ENCODE peak calls at places on chromosomes 6 and 20, in ten cellular contexts. T is hepatocyte; P is pancreas; D is CD8-positive, alpha-beta T cell; Q is transverse colon; R is uterus; M is kidney epithelial cell; O is heart right ventricle; H is cardiac muscle cell; K is fibroblast of lung. L is an unnamed sample.

GRCh38 chr6:113856011-113856551 is 1.1 kb upstream of the MARCKS start:
- DNase-seq in R (no peak), M (no peak), K (peak; percentile 70), O (peak; percentile 22), T (peak; percentile 52), D (no peak), P (no peak), Q (peak; percentile 39), H (peak; percentile 54), L (peak; percentile 54)

GRCh38 chr6:5997420-5998093 is 9.2 kb downstream of the NRN1 start:
- DNase-seq in K (no peak), H (no peak), M (no peak), Q (no peak), T (no peak), O (peak; percentile 36), R (no peak), D (no peak), P (peak; percentile 62), L (no peak)

GRCh38 chr6:119148102-119148824 is 69.8 kb upstream of the FAM184A start:
- DNase-seq in R (peak; percentile 38), M (peak; percentile 43), T (peak; percentile 71), K (peak; percentile 92), D (no peak), Q (no peak), P (no peak), O (no peak), H (peak; percentile 70), L (peak; percentile 70)

GRCh38 chr6:134621858-134622257 is 303.9 kb upstream of the SGK1 start:
- DNase-seq in Q (peak; percentile 11), D (no peak), O (no peak), M (no peak), H (no peak), P (no peak), K (no peak), R (no peak), T (no peak), L (no peak)

GRCh38 chr6:9502991-9503761 is 911.7 kb downstream of the TFAP2A start:
- DNase-seq in P (no peak), M (peak; percentile 41), T (no peak), H (no peak), D (no peak), O (no peak), Q (no peak), K (no peak), R (no peak), L (peak; percentile 93)

GRCh38 chr6:30447237-30447636 is 42.1 kb upstream of the HLA-E start:
- DNase-seq in P (no peak), H (peak; percentile 54), K (no peak), O (no peak), Q (no peak), R (no peak), D (no peak), M (no peak), T (peak; percentile 13), L (peak; percentile 7)

GRCh38 chr20:37935435-37935834 is 32.5 kb downstream of the VSTM2L start:
- DNase-seq in Q (no peak), O (no peak), M (no peak), R (no peak), K (peak; percentile 6), T (no peak), H (no peak), P (peak; percentile 15), D (no peak), L (peak; percentile 27)

GRCh38 chr20:54543369-54543768 is 68.0 kb downstream of the DOK5 start:
- DNase-seq in O (no peak), K (no peak), M (no peak), Q (no peak), D (no peak), P (no peak), R (no peak), H (no peak), T (no peak), L (no peak)

GRCh38 chr20:23928788-23929187 is 49.2 kb upstream of the CST5 start:
- DNase-seq in K (no peak), Q (no peak), D (no peak), P (no peak), O (no peak), T (no peak), M (no peak), H (no peak), R (no peak), L (no peak)

GRCh38 chr6:143527677-143528076 is 16.2 kb upstream of the FUCA2 start:
- DNase-seq in D (no peak), R (no peak), H (no peak), O (no peak), M (no peak), T (no peak), Q (no peak), P (no peak), K (no peak), L (no peak)

GRCh38 chr6:43070028-43070632 is 6.0 kb upstream of the PTK7 start:
- DNase-seq in R (no peak), Q (no peak), H (peak; percentile 61), O (no peak), T (peak; percentile 76), P (no peak), M (no peak), K (peak; percentile 87), D (no peak), L (no peak)

DNA sequence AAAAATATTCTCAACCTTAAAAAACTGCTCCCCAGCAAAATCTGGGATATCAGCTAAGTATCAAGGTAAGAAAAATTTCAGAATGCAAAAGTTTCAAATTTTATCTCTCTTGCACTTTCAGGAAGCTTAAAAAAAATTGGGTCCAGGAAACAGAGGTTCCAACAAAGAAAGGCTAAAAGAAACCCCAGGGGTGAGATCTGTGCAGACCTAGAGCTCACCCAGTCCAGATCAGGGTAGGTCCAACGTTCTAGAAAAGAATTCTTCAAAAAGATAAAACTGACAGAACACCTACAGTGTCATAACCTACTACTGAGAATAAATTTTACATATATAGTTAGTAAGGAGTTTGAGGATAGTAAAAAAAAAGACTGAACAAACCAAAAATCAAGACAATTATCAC is 23.5 kb downstream of the ILRUN start:
- DNase-seq in D (no peak), H (no peak), R (no peak), O (no peak), P (no peak), T (no peak), K (no peak), M (no peak), Q (no peak), L (no peak)
- H3K4me3 ChIP-seq in D (peak overlapping the region; percentile 7), H (no peak overlapping the region), R (no peak overlapping the region), O (no peak overlapping the region), P (no peak overlapping the region), T (no peak overlapping the region), K (no peak overlapping the region), M (no peak overlapping the region), Q (no peak overlapping the region), L (no peak overlapping the region)

GRCh38 chr6:168130683-168131371 is 51.8 kb upstream of the FRMD1 start:
- DNase-seq in Q (no peak), H (no peak), D (no peak), T (no peak), P (no peak), M (no peak), K (no peak), R (no peak), O (no peak), L (no peak)

GRCh38 chr6:168129292-168130167 is 50.5 kb upstream of the FRMD1 start:
- DNase-seq in T (no peak), P (no peak), R (no peak), D (no peak), Q (no peak), O (no peak), H (no peak), K (no peak), M (no peak), L (no peak)

GRCh38 chr6:168131464-168132415 is 52.7 kb upstream of the FRMD1 start:
- DNase-seq in T (peak; percentile 37), K (no peak), R (no peak), P (no peak), O (no peak), Q (no peak), H (peak; percentile 21), D (no peak), M (no peak), L (no peak)

GRCh38 chr6:168128631-168129291 is 49.7 kb upstream of the FRMD1 start:
- DNase-seq in D (no peak), P (no peak), T (no peak), O (no peak), H (no peak), K (no peak), R (no peak), Q (no peak), M (no peak), L (no peak)

GRCh38 chr6:168130168-168130651 is 51.2 kb upstream of the FRMD1 start:
- DNase-seq in Q (no peak), R (no peak), P (no peak), O (peak; percentile 49), H (no peak), D (no peak), T (no peak), M (no peak), K (no peak), L (no peak)
- H3K27me3 ChIP-seq in Q (no peaks in the 10 kb centered on the region), R (no peaks in the 10 kb centered on the region), P (no peaks in the 10 kb centered on the region), O (no peaks in the 10 kb centered on the region), H (no peaks in the 10 kb centered on the region), D (peaks cover 3% of the 10 kb centered on the region), T (no peaks in the 10 kb centered on the region), M (peaks cover 46% of the 10 kb centered on the region), K (no peaks in the 10 kb centered on the region), L (no peaks in the 10 kb centered on the region)

DNA sequence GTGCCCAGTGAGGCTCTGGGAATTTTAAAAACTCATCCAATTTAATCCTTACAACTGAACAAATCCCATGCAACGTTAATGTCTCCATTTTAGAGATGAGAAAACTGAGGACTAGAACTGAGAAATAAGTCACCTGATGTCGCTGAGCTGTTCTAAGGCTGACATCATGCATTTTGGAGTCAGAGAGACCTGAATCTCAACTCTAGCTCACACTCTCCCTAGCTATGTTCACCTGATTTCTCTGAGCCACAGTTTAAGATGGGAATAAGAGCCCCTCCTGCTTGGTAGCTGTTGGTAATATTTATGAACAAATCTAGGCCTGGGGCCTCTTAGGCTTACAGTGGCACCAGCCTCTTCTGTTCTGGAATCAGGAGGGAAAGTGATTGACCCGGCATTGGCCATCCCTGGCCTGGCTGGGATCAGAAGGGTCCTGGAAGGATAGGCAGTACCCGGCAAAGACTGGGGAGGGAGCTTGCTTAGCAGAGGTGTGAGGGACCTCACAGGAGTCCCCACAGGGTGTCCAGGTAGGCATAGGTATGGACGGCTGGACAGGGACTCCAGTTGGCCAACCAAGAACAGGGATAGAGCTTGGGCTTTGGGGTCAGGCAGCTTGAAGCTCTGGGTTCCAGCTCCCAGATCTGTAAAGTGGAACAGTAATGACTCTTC is 18.8 kb upstream of the CSNK2A1 start:
- DNase-seq in P (no peak), M (no peak), K (no peak), H (no peak), T (no peak), R (no peak), Q (no peak), O (no peak), D (no peak), L (no peak)
- TF ChIP-seq CTCF in P (no peak), M (no peak), K (no peak), H (no peak), T (no peak), R (no peak), Q (no peak), O (no peak), D (no peak), L (no peak)

DNA sequence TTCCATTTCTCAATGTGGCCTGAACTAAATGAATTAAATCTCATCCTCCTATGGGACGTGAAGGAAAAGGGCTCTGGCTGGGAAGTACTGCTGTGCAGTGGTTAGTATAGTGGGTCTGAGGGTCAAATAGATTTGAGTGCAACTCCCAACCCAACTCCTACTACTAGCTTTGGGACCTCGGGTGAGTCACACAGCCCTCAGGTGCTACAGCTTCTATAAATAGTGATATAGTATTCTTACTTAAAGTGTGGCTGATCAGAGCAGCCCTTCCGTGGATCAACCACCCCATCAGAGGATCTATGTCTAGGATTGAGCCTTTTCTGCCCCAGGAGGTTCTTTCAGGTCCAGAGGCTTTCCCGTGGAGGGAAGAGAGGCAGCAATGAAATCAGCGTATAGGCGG is 904 bp upstream of the UST start:
- DNase-seq in P (no peak), Q (no peak), R (no peak), T (no peak), D (no peak), H (peak; percentile 2), K (no peak), M (no peak), O (no peak), L (no peak)
- H3K4me3 ChIP-seq in P (peak overlapping the region; percentile 85), Q (peak overlapping the region; percentile 64), R (peak overlapping the region; percentile 78), T (peak overlapping the region; percentile 96), D (no peak overlapping the region), H (peak overlapping the region; percentile 70), K (peak overlapping the region; percentile 77), M (peak overlapping the region; percentile 65), O (peak overlapping the region; percentile 70), L (peak overlapping the region; percentile 70)